ENCODE peak calls at places on chromosomes 5 and 9, in nine cellular contexts. M is GM20000, S is HCT116, R is cardiac muscle cell, X is neural crest cell, O is kidney, J is progenitor cell of endocrine pancreas, Y is lower leg skin, K is sigmoid colon. E is an unnamed sample.

GRCh38 chr5:59768204-59769040 is 125.1 kb downstream of the PDE4D start:
- DNase-seq in K (peak), R (peak), S (no peak), Y (peak), M (peak), X (peak), J (peak), O (peak), E (no peak)

GRCh38 chr9:16551692-16552091 is 318.8 kb downstream of the BNC2 start:
- DNase-seq in Y (no peak), X (no peak), S (no peak), J (no peak), R (no peak), O (no peak), K (no peak), M (no peak), E (no peak)

GRCh38 chr5:373710-374602 is 52.4 kb downstream of the AHRR start:
- DNase-seq in J (peak), Y (peak), K (no peak), M (peak), O (peak), R (peak), X (no peak), S (no peak), E (peak)

GRCh38 chr9:3526903-3527652 is 1.3 kb upstream of the RFX3 start:
- DNase-seq in J (no peak), R (peak), Y (no peak), M (peak), S (peak), X (no peak), O (no peak), K (no peak), E (no peak)

GRCh38 chr5:143037071-143037470 is 266.9 kb downstream of the ARHGAP26 start:
- DNase-seq in O (no peak), R (no peak), K (no peak), J (no peak), Y (no peak), S (peak), M (no peak), X (no peak), E (no peak)

GRCh38 chr5:68140763-68141162 is 74.8 kb upstream of the PIK3R1 start:
- DNase-seq in X (no peak), K (no peak), J (no peak), M (no peak), S (no peak), R (no peak), Y (no peak), O (no peak), E (no peak)

GRCh38 chr5:67166460-67166871 is 30.1 kb downstream of the CD180 start:
- DNase-seq in S (peak), X (no peak), J (no peak), K (peak), R (no peak), Y (peak), O (peak), M (peak), E (no peak)

GRCh38 chr5:33479321-33479720 is 38.6 kb downstream of the TARS1 start:
- DNase-seq in Y (no peak), J (no peak), M (no peak), S (no peak), R (no peak), X (no peak), K (no peak), O (no peak), E (no peak)

GRCh38 chr9:136194540-136194939 is 10.4 kb downstream of the LHX3 start:
- DNase-seq in O (no peak), S (no peak), K (no peak), R (no peak), M (no peak), Y (no peak), J (no peak), X (no peak), E (no peak)

GRCh38 chr5:174736351-174736721 is 12.0 kb downstream of the MSX2 start:
- DNase-seq in X (no peak), M (no peak), O (no peak), J (no peak), Y (no peak), R (no peak), S (no peak), K (no peak), E (no peak)

GRCh38 chr9:137076636-137077009 is 694 bp upstream of the UAP1L1 start:
- DNase-seq in M (no peak), Y (no peak), K (no peak), X (no peak), S (no peak), R (no peak), O (peak), J (no peak), E (no peak)

GRCh38 chr5:118981783-118982182 is 6.6 kb downstream of the DTWD2 start:
- DNase-seq in K (no peak), J (no peak), M (no peak), S (no peak), O (no peak), X (no peak), Y (no peak), R (no peak), E (no peak)

GRCh38 chr5:140182075-140182709 is 7.2 kb downstream of the CYSTM1 start:
- DNase-seq in O (no peak), R (no peak), M (no peak), S (no peak), X (no peak), Y (no peak), K (no peak), J (no peak), E (no peak)

GRCh38 chr9:2424564-2425153 is 196.9 kb upstream of the VLDLR start:
- DNase-seq in S (no peak), K (no peak), X (no peak), J (no peak), Y (no peak), O (peak), R (peak), M (no peak), E (no peak)

GRCh38 chr9:112226091-112226490 is 51.0 kb upstream of the SUSD1 start:
- DNase-seq in J (no peak), M (no peak), R (no peak), S (no peak), O (no peak), Y (no peak), X (no peak), K (no peak), E (no peak)

GRCh38 chr9:119436261-119436660 is 67.0 kb upstream of the BRINP1 start:
- DNase-seq in R (no peak), S (no peak), J (no peak), X (no peak), K (no peak), O (no peak), M (no peak), Y (no peak), E (no peak)
- TF ChIP-seq CTCF in R (no peak), S (no peak), J (no peak), X (no peak), K (no peak), O (no peak), M (no peak), Y (no peak), E (no peak)

GRCh38 chr5:170305016-170305645 is 7.6 kb upstream of the LCP2 start:
- DNase-seq in M (no peak), R (no peak), O (no peak), S (no peak), X (no peak), J (no peak), Y (no peak), K (no peak), E (no peak)

GRCh38 chr5:170306381-170306790 is 8.8 kb upstream of the LCP2 start:
- DNase-seq in K (peak), M (no peak), O (no peak), J (no peak), Y (no peak), X (no peak), R (peak), S (no peak), E (no peak)

GRCh38 chr5:170305646-170306025 is 8.1 kb upstream of the LCP2 start:
- DNase-seq in R (no peak), M (no peak), S (no peak), Y (no peak), X (no peak), O (no peak), K (no peak), J (no peak), E (no peak)

GRCh38 chr5:170310187-170310586 is 12.6 kb upstream of the LCP2 start:
- DNase-seq in O (no peak), M (no peak), S (no peak), J (no peak), Y (no peak), K (no peak), X (no peak), R (no peak), E (no peak)

GRCh38 chr5:170307575-170308465 is 10.2 kb upstream of the LCP2 start:
- DNase-seq in J (no peak), X (no peak), S (no peak), M (no peak), Y (peak), O (peak), K (peak), R (peak), E (no peak)
- TF ChIP-seq CTCF in J (no peak), X (no peak), S (no peak), M (no peak), Y (no peak), O (no peak), K (no peak), R (no peak), E (no peak)

GRCh38 chr9:14888857-14889256 is 21.4 kb downstream of the FREM1 start:
- DNase-seq in O (no peak), X (no peak), R (no peak), M (no peak), Y (no peak), J (no peak), K (no peak), S (no peak), E (no peak)
- TF ChIP-seq CTCF in O (no peak), X (no peak), R (no peak), M (no peak), Y (no peak), J (no peak), K (no peak), S (no peak), E (peak)

DNA sequence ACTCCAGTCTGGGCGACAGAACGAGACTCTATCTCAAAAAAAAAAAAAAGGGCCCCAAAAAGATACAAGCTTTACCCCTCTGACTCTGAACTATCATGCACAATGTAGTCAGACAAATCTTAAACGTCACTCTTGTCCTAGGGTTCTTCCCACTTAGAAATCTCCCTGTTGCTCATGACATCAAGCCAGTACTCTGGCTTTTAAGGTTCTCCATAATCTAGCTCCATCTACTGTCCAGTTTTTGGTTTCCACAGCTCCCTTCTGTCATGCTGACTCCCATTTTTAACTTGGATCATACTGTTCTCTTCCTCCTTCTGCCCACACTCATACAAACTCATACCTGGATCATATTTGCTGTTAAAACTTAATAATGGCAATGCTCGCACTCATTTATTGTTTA is 156.7 kb upstream of the TLX3 start:
- DNase-seq in J (no peak), S (peak), Y (no peak), M (no peak), K (no peak), R (no peak), X (no peak), O (no peak), E (no peak)
- TF ChIP-seq CTCF in J (no peak), S (peak), Y (no peak), M (no peak), K (no peak), R (peak), X (no peak), O (no peak), E (peak)

DNA sequence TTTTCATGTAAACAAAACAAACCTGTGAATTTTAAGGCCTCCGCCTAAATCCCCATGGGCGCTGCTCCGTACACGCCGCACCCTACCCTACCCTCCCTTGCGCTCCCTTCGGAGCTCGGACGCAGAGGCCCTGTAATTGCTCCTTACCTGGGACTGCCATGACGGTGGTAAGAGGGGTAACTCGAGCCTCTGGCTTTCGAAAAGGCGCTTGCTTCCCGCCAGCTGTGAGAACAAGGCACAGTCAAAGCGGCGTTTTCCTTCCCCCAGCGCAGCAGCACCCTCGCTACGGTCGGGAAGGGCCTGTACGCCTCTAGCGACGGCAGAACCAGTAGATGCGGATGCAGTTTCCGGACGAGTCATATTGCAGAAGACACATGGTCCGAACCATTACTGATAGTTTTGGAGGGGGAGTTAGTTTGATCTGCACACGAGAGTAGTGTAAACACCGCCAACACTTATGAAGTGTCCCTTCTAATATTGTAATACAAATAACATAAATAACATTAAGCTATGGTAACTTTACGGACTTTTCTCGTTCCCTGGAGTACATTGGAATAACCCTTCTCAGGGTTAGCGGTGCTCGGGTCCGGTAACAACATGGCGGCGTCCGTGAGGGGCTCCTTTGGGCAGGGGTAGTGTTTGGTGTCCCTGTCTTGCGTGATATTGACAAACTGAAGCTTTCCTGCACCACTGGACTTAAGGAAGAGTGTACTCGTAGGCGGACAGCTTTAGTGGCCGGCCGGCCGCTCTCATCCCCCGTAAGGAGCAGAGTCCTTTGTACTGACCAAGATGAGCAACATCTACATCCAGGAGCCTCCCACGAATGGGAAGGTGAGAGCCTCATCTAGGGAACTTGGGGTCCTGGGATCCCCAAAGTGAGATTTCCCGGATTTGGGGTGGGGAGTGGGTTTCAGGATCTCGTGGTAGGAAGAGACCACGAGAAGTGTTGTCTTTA is at the start of the genes CWC27 and SREK1IP1:
- DNase-seq in J (peak), K (peak), Y (peak), S (peak), R (peak), M (peak), O (peak), X (peak), E (peak)
- TF ChIP-seq CTCF in J (peak), K (no peak), Y (no peak), S (no peak), R (peak), M (no peak), O (peak), X (peak), E (no peak)

GRCh38 chr9:98117984-98118639 is 910 bp downstream of the TRIM14 start:
- DNase-seq in R (no peak), O (peak), M (peak), X (no peak), S (peak), K (no peak), J (no peak), Y (no peak), E (no peak)
- TF ChIP-seq CTCF in R (no peak), O (no peak), M (peak), X (peak), S (peak), K (no peak), J (no peak), Y (no peak), E (no peak)

GRCh38 chr5:136427421-136427820 is 62.1 kb upstream of the TRPC7 start:
- DNase-seq in R (no peak), S (no peak), Y (no peak), X (no peak), O (no peak), J (no peak), K (no peak), M (no peak), E (no peak)

GRCh38 chr5:136420168-136420916 is 55.0 kb upstream of the TRPC7 start:
- DNase-seq in Y (no peak), O (no peak), K (no peak), M (no peak), R (no peak), X (no peak), J (no peak), S (no peak), E (no peak)

GRCh38 chr5:136425914-136426313 is 60.6 kb upstream of the TRPC7 start:
- DNase-seq in X (no peak), M (no peak), S (no peak), J (no peak), Y (no peak), O (no peak), K (no peak), R (no peak), E (no peak)

DNA sequence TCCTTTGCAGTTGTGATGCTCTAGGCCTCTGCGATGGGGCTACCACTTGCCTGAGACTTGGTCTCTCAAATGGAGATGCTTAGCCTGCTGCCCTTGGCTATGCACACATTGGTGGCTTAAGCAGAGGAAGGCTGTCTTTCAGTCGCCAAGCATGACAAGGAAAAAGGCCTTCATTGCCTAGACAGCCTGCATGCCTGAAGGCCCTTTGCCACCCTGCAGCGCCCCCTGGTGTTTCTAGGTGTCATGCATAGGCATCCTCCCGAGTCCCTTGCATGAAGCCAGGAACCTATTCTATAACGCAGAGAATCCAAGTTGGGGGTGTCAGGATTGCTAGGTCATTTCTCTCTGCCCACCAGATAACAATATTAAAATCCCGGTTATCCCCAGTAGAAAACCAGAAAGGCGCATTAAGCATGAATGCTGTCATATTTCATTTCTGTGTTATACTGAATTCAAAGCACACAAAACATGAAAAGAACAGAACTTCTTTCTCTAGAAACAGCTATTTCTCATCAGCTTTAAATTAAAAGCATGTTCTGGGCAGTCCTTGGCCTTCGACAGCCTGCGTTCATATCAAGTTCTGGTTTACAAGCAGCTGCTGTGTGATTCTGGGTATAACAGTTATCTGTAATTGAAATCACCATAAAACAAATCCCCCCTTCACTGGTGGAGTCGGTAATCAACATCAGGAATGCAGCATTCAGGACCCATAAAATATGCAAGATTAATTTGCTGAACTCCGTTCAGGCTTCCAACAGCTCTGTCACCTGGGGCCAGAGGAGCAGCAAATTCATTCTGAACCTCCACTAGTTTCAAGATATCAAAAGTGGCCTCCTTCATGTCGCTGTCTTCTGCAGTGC is 59.7 kb upstream of the TRPC7 start:
- DNase-seq in R (peak), O (peak), Y (peak), M (peak), J (peak), S (peak), K (no peak), X (peak), E (peak)
- TF ChIP-seq CTCF in R (peak), O (peak), Y (no peak), M (peak), J (peak), S (peak), K (peak), X (peak), E (peak)

GRCh38 chr5:171607863-171608262 is 177.8 kb upstream of the SMIM23 start:
- DNase-seq in K (no peak), J (no peak), Y (no peak), R (no peak), M (no peak), O (no peak), X (no peak), S (no peak), E (no peak)

GRCh38 chr5:171610686-171611085 is 174.9 kb upstream of the SMIM23 start:
- DNase-seq in R (no peak), M (no peak), X (no peak), S (no peak), J (no peak), O (no peak), Y (peak), K (no peak), E (no peak)

GRCh38 chr5:171604195-171604594 is 181.4 kb upstream of the SMIM23 start:
- DNase-seq in R (no peak), K (no peak), X (no peak), Y (no peak), M (no peak), S (no peak), O (no peak), J (no peak), E (no peak)

GRCh38 chr5:171610053-171610452 is 175.6 kb upstream of the SMIM23 start:
- DNase-seq in J (no peak), O (no peak), S (no peak), R (no peak), X (no peak), M (no peak), K (peak), Y (peak), E (no peak)

GRCh38 chr5:171606414-171607024 is 179.1 kb upstream of the SMIM23 start:
- DNase-seq in J (no peak), R (no peak), X (no peak), M (no peak), K (no peak), O (no peak), S (peak), Y (no peak), E (no peak)
- TF ChIP-seq CTCF in J (peak), R (peak), X (peak), M (no peak), K (no peak), O (peak), S (peak), Y (no peak), E (peak)